ENCODE peak calls at places on chromosome 22, in six cellular contexts. B is stimulated activated CD8-positive, alpha-beta memory T cell treated with anti-CD3 and anti-CD28 coated beads, Interleukin-15, amount 100 ng/mL, for 1 hour; Z is HCT116; T is GDM1; E is cardiac fibroblast; M is activated T-cell treated with anti-CD3 and anti-CD28 coated beads, Interleukin-2, amount 50 U/mL, for 72 hours. J is an unnamed sample.

GRCh38 chr22:50209893-50210292 is 9.1 kb downstream of the SELENOO start:
- DNase-seq in B (peak; percentile 33), Z (no peak), T (peak; percentile 48), E (peak; percentile 73), M (peak; percentile 76), J (peak; percentile 92)

GRCh38 chr22:34620832-34621231 is 445.1 kb upstream of the ISX start:
- DNase-seq in B (no peak), Z (no peak), T (no peak), E (no peak), M (no peak), J (no peak)

GRCh38 chr22:25475554-25476022 is 88.9 kb upstream of the GRK3 start:
- DNase-seq in B (no peak), Z (no peak), T (no peak), E (peak; percentile 27), M (no peak), J (no peak)

GRCh38 chr22:45239378-45240136 is 1.1 kb downstream of the KIAA0930 start:
- DNase-seq in B (no peak), Z (no peak), T (no peak), E (no peak), M (no peak), J (no peak)

GRCh38 chr22:35592418-35592967 is 24.6 kb downstream of the MB start:
- DNase-seq in B (no peak), Z (no peak), T (no peak), E (no peak), M (no peak), J (no peak)

GRCh38 chr22:50027639-50028537 is 15.3 kb upstream of the IL17REL start:
- DNase-seq in B (no peak), Z (no peak), T (no peak), E (no peak), M (peak; percentile 54), J (no peak)

GRCh38 chr22:32354360-32355351 is 3.0 kb upstream of the RFPL3 start:
- DNase-seq in B (no peak), Z (peak; percentile 49), T (no peak), E (peak; percentile 47), M (no peak), J (no peak)

GRCh38 chr22:25070870-25071465 is 118.5 kb downstream of the KIAA1671 start:
- DNase-seq in B (no peak), Z (no peak), T (no peak), E (no peak), M (peak; percentile 33), J (no peak)

GRCh38 chr22:31616315-31616980 is 45.6 kb downstream of the PISD start:
- DNase-seq in B (no peak), Z (no peak), T (no peak), E (no peak), M (peak; percentile 48), J (peak; percentile 81)

GRCh38 chr22:46576556-46577351 is 39.3 kb upstream of the CELSR1 start:
- DNase-seq in B (peak; percentile 23), Z (no peak), T (peak; percentile 48), E (peak; percentile 35), M (peak; percentile 61), J (peak; percentile 94)

GRCh38 chr22:28600546-28601143 is 79.0 kb downstream of the TTC28 start:
- DNase-seq in B (no peak), Z (peak; percentile 24), T (peak; percentile 11), E (peak; percentile 78), M (peak; percentile 2), J (peak; percentile 40)

GRCh38 chr22:35839811-35840739 is 122.4 kb downstream of the APOL5 start:
- DNase-seq in B (no peak), Z (peak; percentile 95), T (no peak), E (peak; percentile 98), M (no peak), J (no peak)

GRCh38 chr22:47300698-47301405 is 538.4 kb downstream of the TBC1D22A start:
- DNase-seq in B (no peak), Z (no peak), T (no peak), E (no peak), M (no peak), J (no peak)

GRCh38 chr22:25362215-25362882 is 142.9 kb downstream of the CRYBB2 start:
- DNase-seq in B (peak; percentile 53), Z (peak; percentile 21), T (no peak), E (peak; percentile 50), M (peak; percentile 75), J (peak; percentile 88)

GRCh38 chr22:36084717-36085116 is 56.1 kb upstream of the RBFOX2 start:
- DNase-seq in B (no peak), Z (no peak), T (no peak), E (no peak), M (no peak), J (no peak)

GRCh38 chr22:31081963-31082605 is 966 bp downstream of the SMTN start:
- DNase-seq in B (no peak), Z (no peak), T (no peak), E (peak; percentile 75), M (peak; percentile 39), J (peak; percentile 19)

GRCh38 chr22:44424131-44424711 is 73.8 kb downstream of the RTL6 start:
- DNase-seq in B (no peak), Z (no peak), T (no peak), E (no peak), M (no peak), J (no peak)

GRCh38 chr22:44436656-44437492 is 61.2 kb downstream of the RTL6 start:
- DNase-seq in B (no peak), Z (no peak), T (peak; percentile 20), E (no peak), M (no peak), J (no peak)

GRCh38 chr22:21989049-21989448 is 6.5 kb upstream of the TOP3B start:
- DNase-seq in B (no peak), Z (no peak), T (no peak), E (no peak), M (no peak), J (no peak)

GRCh38 chr22:38317237-38317994 is at the start of gene CSNK1E:
- DNase-seq in B (peak; percentile 53), Z (no peak), T (peak; percentile 55), E (peak; percentile 60), M (peak; percentile 83), J (peak; percentile 95)

GRCh38 chr22:39309364-39309861 is 10.0 kb downstream of the RPL3 start:
- DNase-seq in B (no peak), Z (no peak), T (no peak), E (no peak), M (peak; percentile 48), J (no peak)

GRCh38 chr22:44658371-44658953 is 43.5 kb upstream of the PRR5 start:
- DNase-seq in B (no peak), Z (no peak), T (no peak), E (peak; percentile 9), M (no peak), J (no peak)

GRCh38 chr22:37137131-37137530 is 12.6 kb downstream of the IL2RB start:
- DNase-seq in B (no peak), Z (no peak), T (no peak), E (no peak), M (no peak), J (no peak)

GRCh38 chr22:20438678-20439492 is 1.3 kb upstream of the SCARF2 start:
- DNase-seq in B (no peak), Z (no peak), T (no peak), E (peak; percentile 33), M (no peak), J (peak; percentile 34)

GRCh38 chr22:24819941-24820461 is 14.0 kb downstream of the SGSM1 start:
- DNase-seq in B (no peak), Z (no peak), T (no peak), E (no peak), M (no peak), J (no peak)

GRCh38 chr22:19058713-19059451 is 63.3 kb downstream of the DGCR2 start:
- DNase-seq in B (no peak), Z (no peak), T (no peak), E (no peak), M (no peak), J (no peak)

GRCh38 chr22:24969588-24970301 is 17.2 kb downstream of the KIAA1671 start:
- DNase-seq in B (no peak), Z (peak; percentile 56), T (no peak), E (peak; percentile 48), M (no peak), J (no peak)

GRCh38 chr22:20198527-20199319 is 47.9 kb upstream of the CCDC188 start:
- DNase-seq in B (no peak), Z (no peak), T (no peak), E (no peak), M (no peak), J (no peak)

GRCh38 chr22:48950151-48950915 is 877.3 kb downstream of the BRD1 start:
- DNase-seq in B (no peak), Z (no peak), T (no peak), E (no peak), M (no peak), J (no peak)

GRCh38 chr22:28955817-28956216 is 72.4 kb downstream of the ZNRF3 start:
- DNase-seq in B (peak; percentile 41), Z (no peak), T (peak; percentile 86), E (no peak), M (peak; percentile 90), J (peak; percentile 31)

GRCh38 chr22:39173787-39174497 is 21.5 kb upstream of the CBX7 start:
- DNase-seq in B (no peak), Z (no peak), T (no peak), E (no peak), M (peak; percentile 32), J (no peak)

GRCh38 chr22:42412744-42413220 is 19.4 kb downstream of the NFAM1 start:
- DNase-seq in B (no peak), Z (no peak), T (no peak), E (no peak), M (no peak), J (no peak)

GRCh38 chr22:36201630-36202312 is at the start of gene APOL4:
- DNase-seq in B (no peak), Z (no peak), T (no peak), E (peak; percentile 66), M (no peak), J (no peak)

GRCh38 chr22:44395116-44396005 is 82.6 kb upstream of the SHISAL1 start:
- DNase-seq in B (no peak), Z (no peak), T (no peak), E (no peak), M (no peak), J (no peak)

GRCh38 chr22:28817919-28818859 is 17.8 kb upstream of the XBP1 start:
- DNase-seq in B (no peak), Z (no peak), T (no peak), E (no peak), M (no peak), J (no peak)

GRCh38 chr22:41367039-41367679 is 14.6 kb upstream of the TEF start:
- DNase-seq in B (no peak), Z (peak; percentile 71), T (no peak), E (peak; percentile 91), M (no peak), J (peak; percentile 41)

GRCh38 chr22:23777776-23778575 is 5.3 kb downstream of the MMP11 start:
- DNase-seq in B (no peak), Z (no peak), T (no peak), E (no peak), M (no peak), J (no peak)

J was measured in GM13977.